ENCODE peak calls at places on chromosomes 7 and 10, in four cellular contexts. P, B, C and L are unnamed samples.

GRCh38 chr7:5657901-5658300 is 123.6 kb downstream of the RNF216 start:
- DNase-seq in P (no peak), C (no peak), B (peak; percentile 19), L (no peak)

GRCh38 chr10:21519981-21520436 is 5.5 kb downstream of the SKIDA1 start:
- DNase-seq in B (peak; percentile 84), P (no peak), C (no peak), L (no peak)

GRCh38 chr7:157679607-157680006 is 342.8 kb downstream of the DNAJB6 start:
- DNase-seq in P (no peak), B (no peak), C (no peak), L (no peak)

GRCh38 chr7:126213876-126214275 is 1038.9 kb downstream of the GRM8 start:
- DNase-seq in P (no peak), C (no peak), B (no peak), L (no peak)

GRCh38 chr10:71330789-71331404 is 11.8 kb downstream of the SLC29A3 start:
- DNase-seq in B (no peak), P (no peak), C (no peak), L (no peak)

GRCh38 chr10:122010405-122011050 is 21.6 kb downstream of the TACC2 start:
- DNase-seq in C (no peak), P (no peak), B (no peak), L (no peak)

GRCh38 chr10:11493646-11494045 is 117.8 kb downstream of the USP6NL start:
- DNase-seq in C (no peak), P (no peak), B (no peak), L (no peak)

GRCh38 chr7:66257481-66257880 is 52.3 kb downstream of the TPST1 start:
- DNase-seq in P (no peak), B (no peak), C (no peak), L (no peak)

GRCh38 chr7:124780608-124781007 is 15.0 kb upstream of the GPR37 start:
- DNase-seq in C (no peak), B (no peak), P (no peak), L (no peak)

GRCh38 chr7:123784263-123784662 is 35.5 kb upstream of the WASL start:
- DNase-seq in C (peak; percentile 17), P (no peak), B (no peak), L (no peak)

GRCh38 chr10:3460420-3461128 is 288.0 kb upstream of the PITRM1 start:
- DNase-seq in P (no peak), C (no peak), B (no peak), L (no peak)

GRCh38 chr7:127844707-127845331 is 186.4 kb downstream of the LRRC4 start:
- DNase-seq in B (peak; percentile 61), C (peak; percentile 83), P (no peak), L (no peak)

GRCh38 chr10:79404231-79404609 is 41.2 kb downstream of the ZCCHC24 start:
- DNase-seq in B (peak; percentile 76), P (no peak), C (peak; percentile 56), L (no peak)

GRCh38 chr10:11148638-11149037 is 131.0 kb downstream of the CELF2 start:
- DNase-seq in B (no peak), P (no peak), C (no peak), L (no peak)

GRCh38 chr10:114103286-114103685 is 59.6 kb downstream of the ADRB1 start:
- DNase-seq in P (no peak), C (peak; percentile 16), B (peak; percentile 67), L (peak; percentile 72)

GRCh38 chr7:154794147-154794780 is 208.7 kb downstream of the PAXIP1 start:
- DNase-seq in B (no peak), P (peak; percentile 9), C (no peak), L (peak; percentile 44)

GRCh38 chr7:115475774-115476407 is 554.0 kb downstream of the MDFIC start:
- DNase-seq in B (no peak), P (no peak), C (no peak), L (no peak)
- TF ChIP-seq CTCF in B (no peak), P (peak; percentile 25), C (no peak), L (no peak)

GRCh38 chr7:84232653-84233052 is 38.1 kb upstream of the SEMA3A start:
- DNase-seq in P (no peak), B (peak; percentile 93), C (no peak), L (no peak)
- TF ChIP-seq CTCF in P (no peak), B (peak; percentile 31), C (no peak), L (no peak)

GRCh38 chr7:42883950-42884349 is 27.9 kb downstream of the C7orf25 start:
- DNase-seq in P (peak; percentile 8), B (peak; percentile 22), C (peak; percentile 13), L (no peak)

GRCh38 chr7:42886866-42887509 is 24.9 kb downstream of the C7orf25 start:
- DNase-seq in P (no peak), C (no peak), B (no peak), L (no peak)

GRCh38 chr7:42880392-42880791 is 31.5 kb downstream of the C7orf25 start:
- DNase-seq in C (no peak), P (no peak), B (no peak), L (no peak)

DNA sequence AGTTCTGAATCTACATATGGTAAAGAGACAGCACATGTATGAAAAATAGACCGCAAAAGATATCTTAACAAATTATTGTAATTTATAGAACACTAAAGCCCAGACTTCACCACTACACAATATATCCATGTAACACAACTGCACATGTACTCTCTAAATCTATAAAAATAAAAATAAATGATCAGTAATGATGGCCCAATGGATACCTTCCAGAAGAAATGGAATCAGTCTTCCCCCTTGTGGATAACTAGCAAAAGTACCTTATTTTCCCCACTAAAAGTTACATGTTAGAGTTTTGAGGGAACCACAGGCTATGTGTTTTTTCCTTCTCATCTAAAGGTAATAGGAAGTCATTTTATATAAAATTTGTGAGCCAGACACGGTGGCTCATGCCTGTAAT is 25.7 kb downstream of the C7orf25 start:
- DNase-seq in B (no peak), C (no peak), P (no peak), L (no peak)
- TF ChIP-seq CTCF in B (peak; percentile 36), C (peak; percentile 36), P (peak; percentile 9), L (no peak)

GRCh38 chr7:48139461-48139860 is 31.8 kb upstream of the ABCA13 start:
- DNase-seq in C (no peak), P (no peak), B (peak; percentile 28), L (no peak)
- TF ChIP-seq CTCF in C (no peak), P (no peak), B (peak; percentile 46), L (no peak)

DNA sequence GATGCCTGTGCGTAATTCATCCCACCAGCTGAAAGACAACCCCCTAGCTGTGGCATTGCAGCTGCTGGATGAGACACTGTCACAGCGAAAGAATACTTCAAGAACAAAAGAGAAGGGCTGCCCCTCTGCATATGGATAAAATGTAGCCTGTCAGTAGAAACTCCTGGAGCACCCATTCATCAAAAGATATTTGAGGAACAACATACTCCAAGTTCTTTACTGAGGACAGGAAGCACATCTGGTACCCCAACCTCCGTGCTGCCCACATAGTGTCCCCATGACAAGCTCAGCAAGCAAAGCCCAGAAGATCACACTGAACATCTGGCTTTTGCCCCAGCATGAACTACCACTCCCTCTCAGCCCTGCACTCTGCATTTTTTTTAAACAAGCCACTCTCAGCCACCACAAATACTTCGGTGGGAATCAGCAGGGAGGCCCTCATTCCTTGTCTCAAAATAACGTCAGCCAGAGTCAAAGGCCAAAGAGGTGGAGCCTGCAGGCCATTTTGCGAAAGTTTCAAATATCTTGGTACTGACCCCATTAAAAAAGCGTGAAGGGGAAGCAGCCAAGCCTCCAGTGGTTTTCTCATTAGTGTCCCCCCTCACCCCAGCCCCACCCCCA is 1.7 kb downstream of the CREB3L2 start:
- DNase-seq in P (no peak), C (peak; percentile 65), B (peak; percentile 98), L (no peak)
- TF ChIP-seq CTCF in P (no peak), C (no peak), B (no peak), L (no peak)

GRCh38 chr10:35614312-35614711 is 9.2 kb downstream of the GJD4 start:
- DNase-seq in B (no peak), C (no peak), P (no peak), L (no peak)

GRCh38 chr10:35611750-35612149 is 6.6 kb downstream of the GJD4 start:
- DNase-seq in P (no peak), B (no peak), C (no peak), L (no peak)

GRCh38 chr10:35612385-35613106 is 7.4 kb downstream of the GJD4 start:
- DNase-seq in P (no peak), C (no peak), B (no peak), L (no peak)

GRCh38 chr10:35613107-35613440 is 7.9 kb downstream of the GJD4 start:
- DNase-seq in C (no peak), P (no peak), B (no peak), L (no peak)

DNA sequence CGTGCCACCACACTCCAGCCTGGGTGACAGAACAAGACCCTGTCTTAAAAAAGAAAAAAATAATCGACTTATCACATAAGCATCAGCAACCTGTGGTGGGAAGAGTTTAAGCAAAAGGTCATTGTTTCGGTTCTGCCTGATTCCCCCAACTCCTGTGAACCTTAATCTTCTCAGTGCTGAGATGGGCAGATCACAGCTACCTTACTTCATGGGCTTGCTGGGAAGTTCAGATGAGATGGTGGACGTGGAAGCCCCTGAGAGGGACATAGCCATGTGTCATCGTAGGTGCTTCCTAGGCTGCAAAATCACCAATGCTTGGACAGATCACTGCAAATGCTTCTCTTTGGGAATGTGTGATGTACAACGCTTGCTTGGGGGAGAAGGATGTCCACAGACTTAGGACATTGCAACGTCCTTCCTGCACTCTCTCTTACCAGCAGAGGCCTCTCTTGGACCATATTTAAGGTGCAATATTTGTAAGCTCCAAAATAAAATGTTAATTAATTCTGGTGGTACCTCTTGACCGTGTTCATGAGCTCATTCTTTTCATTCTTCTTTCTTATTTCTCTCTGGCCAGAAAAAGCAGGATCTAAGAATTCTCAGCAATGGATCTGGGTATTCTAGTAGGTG is 8.6 kb downstream of the GJD4 start:
- DNase-seq in B (peak; percentile 55), C (no peak), P (no peak), L (no peak)
- TF ChIP-seq CTCF in B (peak; percentile 68), C (no peak), P (peak; percentile 17), L (no peak)

GRCh38 chr7:103093429-103093828 is 18.5 kb downstream of the ARMC10 start:
- DNase-seq in B (no peak), P (no peak), C (no peak), L (no peak)

DNA sequence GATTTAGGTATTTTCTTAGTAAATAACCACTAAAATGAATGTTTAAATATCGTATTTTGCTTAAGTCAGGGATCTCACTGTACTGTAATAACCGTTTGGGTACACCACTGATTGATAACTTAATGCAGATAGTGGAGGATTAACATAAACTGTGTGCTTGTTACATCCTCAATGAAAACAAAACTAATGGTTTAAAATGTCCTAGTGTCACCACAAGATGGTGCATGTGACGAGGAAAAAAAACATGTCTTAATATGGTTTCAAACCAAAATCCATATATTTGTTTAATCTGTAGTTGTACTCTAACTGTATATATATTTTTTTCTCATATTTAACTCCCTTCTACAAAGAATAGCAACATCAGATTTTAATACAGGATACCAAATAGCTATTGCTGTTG is 19.2 kb downstream of the ARMC10 start:
- DNase-seq in B (no peak), C (no peak), P (no peak), L (no peak)
- TF ChIP-seq CTCF in B (peak; percentile 22), C (no peak), P (no peak), L (no peak)

GRCh38 chr7:13538669-13539068 is 450.8 kb downstream of the ETV1 start:
- DNase-seq in P (no peak), C (no peak), B (peak; percentile 20), L (no peak)
- TF ChIP-seq CTCF in P (no peak), C (no peak), B (no peak), L (no peak)

GRCh38 chr7:143373255-143373794 is 7.8 kb upstream of the ZYX start:
- DNase-seq in C (no peak), P (no peak), B (no peak), L (no peak)
- TF ChIP-seq CTCF in C (no peak), P (no peak), B (no peak), L (no peak)